ENCODE peak calls at places on chromosomes 7 and 10, in ten cellular contexts. K, V, G, M, D, S, H, J, E and I are unnamed samples.

GRCh38 chr10:110918269-110918632 is 729 bp downstream of the BBIP1 start:
- DNase-seq in K (peak), V (no peak), G (peak), M (no peak), D (peak), S (no peak), H (no peak), J (no peak), E (peak), I (peak)

GRCh38 chr7:123712619-123713018 is 36.2 kb downstream of the WASL start:
- DNase-seq in K (no peak), V (no peak), G (no peak), M (no peak), D (no peak), S (no peak), H (no peak), J (no peak), E (no peak), I (no peak)

GRCh38 chr7:138893258-138893657 is 87.9 kb downstream of the KIAA1549 start:
- DNase-seq in K (no peak), V (no peak), G (no peak), M (peak), D (no peak), S (no peak), H (no peak), J (no peak), E (no peak), I (no peak)

GRCh38 chr7:135200824-135201331 is 10.4 kb downstream of the WDR91 start:
- DNase-seq in K (no peak), V (no peak), G (no peak), M (no peak), D (no peak), S (no peak), H (no peak), J (no peak), E (no peak), I (no peak)

GRCh38 chr10:1423676-1424253 is 313.6 kb downstream of the ADARB2 start:
- DNase-seq in K (no peak), V (no peak), G (no peak), M (no peak), D (no peak), S (no peak), H (no peak), J (no peak), E (no peak), I (no peak)

GRCh38 chr7:20194586-20194985 is 22.6 kb downstream of the MACC1 start:
- DNase-seq in K (no peak), V (no peak), G (no peak), M (no peak), D (no peak), S (no peak), H (no peak), J (no peak), E (no peak), I (no peak)

GRCh38 chr10:99297033-99297432 is 32.1 kb upstream of the CNNM1 start:
- DNase-seq in K (no peak), V (no peak), G (no peak), M (no peak), D (no peak), S (no peak), H (no peak), J (no peak), E (no peak), I (no peak)

GRCh38 chr7:100402241-100402640 is 26.3 kb downstream of the ZCWPW1 start:
- DNase-seq in K (no peak), V (no peak), G (no peak), M (no peak), D (no peak), S (no peak), H (no peak), J (no peak), E (no peak), I (no peak)

GRCh38 chr7:33952824-33953223 is 47.5 kb downstream of the BMPER start:
- DNase-seq in K (no peak), V (no peak), G (no peak), M (no peak), D (no peak), S (no peak), H (no peak), J (no peak), E (no peak), I (no peak)

GRCh38 chr7:144132262-144132661 is 9.3 kb downstream of the OR2A14 start:
- DNase-seq in K (no peak), V (no peak), G (no peak), M (no peak), D (no peak), S (no peak), H (no peak), J (no peak), E (no peak), I (no peak)

GRCh38 chr10:112765717-112766235 is 184.3 kb upstream of the TCF7L2 start:
- DNase-seq in K (no peak), V (no peak), G (no peak), M (no peak), D (no peak), S (no peak), H (no peak), J (no peak), E (no peak), I (no peak)

GRCh38 chr10:115981056-115981455 is 291.9 kb downstream of the GFRA1 start:
- DNase-seq in K (no peak), V (no peak), G (no peak), M (no peak), D (no peak), S (no peak), H (no peak), J (no peak), E (no peak), I (no peak)

GRCh38 chr7:42742321-42742720 is 169.5 kb downstream of the C7orf25 start:
- DNase-seq in K (no peak), V (no peak), G (no peak), M (no peak), D (no peak), S (no peak), H (no peak), J (no peak), E (no peak), I (no peak)

GRCh38 chr7:29281782-29282541 is 87.4 kb downstream of the CHN2 start:
- DNase-seq in K (no peak), V (no peak), G (no peak), M (no peak), D (no peak), S (peak), H (no peak), J (no peak), E (no peak), I (no peak)

GRCh38 chr10:129079705-129080104 is 387.3 kb upstream of the MGMT start:
- DNase-seq in K (no peak), V (no peak), G (no peak), M (no peak), D (no peak), S (no peak), H (no peak), J (no peak), E (no peak), I (peak)

GRCh38 chr7:79403879-79404278 is 49.6 kb downstream of the MAGI2 start:
- DNase-seq in K (no peak), V (no peak), G (no peak), M (no peak), D (no peak), S (no peak), H (no peak), J (no peak), E (no peak), I (no peak)

GRCh38 chr10:58158806-58159205 is 108.9 kb downstream of the IPMK start:
- DNase-seq in K (no peak), V (no peak), G (no peak), M (no peak), D (no peak), S (no peak), H (no peak), J (no peak), E (no peak), I (no peak)

GRCh38 chr10:6280291-6280690 is 77.6 kb downstream of the PFKFB3 start:
- DNase-seq in K (no peak), V (no peak), G (no peak), M (no peak), D (no peak), S (no peak), H (no peak), J (no peak), E (no peak), I (no peak)

GRCh38 chr7:70583965-70584883 is 547.7 kb upstream of the GALNT17 start:
- DNase-seq in K (no peak), V (no peak), G (no peak), M (no peak), D (no peak), S (peak), H (no peak), J (no peak), E (peak), I (no peak)

GRCh38 chr7:74026406-74027123 is 1.4 kb upstream of the ELN start:
- DNase-seq in K (peak), V (peak), G (peak), M (peak), D (peak), S (peak), H (peak), J (peak), E (peak), I (peak)

GRCh38 chr10:13684252-13684791 is 97.6 kb downstream of the PRPF18 start:
- DNase-seq in K (no peak), V (peak), G (no peak), M (no peak), D (no peak), S (no peak), H (peak), J (no peak), E (peak), I (peak)